ENCODE peak calls at places on chromosomes 11 and 22, in six cellular contexts. M is transverse colon, F is sigmoid colon, Z is astrocyte of the spinal cord, S is endodermal cell, R is A549. V is an unnamed sample.

GRCh38 chr11:78564037-78564888 is 10.4 kb downstream of the NARS2 start:
- DNase-seq in M (peak), F (no peak), Z (peak), S (peak), R (peak), V (peak)

GRCh38 chr22:40340044-40340443 is 6.3 kb upstream of the ADSL start:
- DNase-seq in M (peak), F (no peak), Z (no peak), S (no peak), R (no peak), V (no peak)

GRCh38 chr11:469684-470667 is 19.9 kb downstream of the PTDSS2 start:
- DNase-seq in M (peak), F (peak), Z (peak), S (no peak), R (peak), V (peak)

GRCh38 chr11:86374586-86374985 is at the start of gene CCDC81:
- DNase-seq in M (no peak), F (no peak), Z (peak), S (peak), R (no peak), V (no peak)

GRCh38 chr22:49942565-49943404 is 17.8 kb upstream of the PIM3 start:
- DNase-seq in M (no peak), F (no peak), Z (no peak), S (no peak), R (no peak), V (no peak)

GRCh38 chr11:61505640-61506155 is 2.9 kb upstream of the LRRC10B start:
- DNase-seq in M (no peak), F (no peak), Z (no peak), S (no peak), R (no peak), V (no peak)

GRCh38 chr11:118353084-118353710 is 6.2 kb upstream of the UBE4A start:
- DNase-seq in M (no peak), F (no peak), Z (peak), S (no peak), R (no peak), V (no peak)

GRCh38 chr11:57324154-57324885 is 432 bp downstream of the TNKS1BP1 start:
- DNase-seq in M (peak), F (peak), Z (peak), S (peak), R (peak), V (no peak)

GRCh38 chr11:78420255-78420764 is 2.7 kb upstream of the GAB2 start:
- DNase-seq in M (peak), F (peak), Z (peak), S (peak), R (peak), V (peak)

GRCh38 chr11:64650923-64651523 is 60.0 kb downstream of the SLC22A12 start:
- DNase-seq in M (no peak), F (no peak), Z (no peak), S (peak), R (peak), V (no peak)

GRCh38 chr11:33135216-33135615 is 26.1 kb downstream of the CSTF3 start:
- DNase-seq in M (no peak), F (no peak), Z (peak), S (no peak), R (no peak), V (peak)

GRCh38 chr11:82536706-82537105 is 197.0 kb downstream of the FAM181B start:
- DNase-seq in M (no peak), F (no peak), Z (no peak), S (no peak), R (no peak), V (no peak)

GRCh38 chr22:20429254-20430100 is 8.1 kb downstream of the SCARF2 start:
- DNase-seq in M (peak), F (peak), Z (no peak), S (peak), R (no peak), V (no peak)

GRCh38 chr22:42300286-42301071 is 30.0 kb upstream of the TCF20 start:
- DNase-seq in M (peak), F (no peak), Z (no peak), S (peak), R (no peak), V (no peak)

GRCh38 chr22:49587987-49588386 is 239.7 kb downstream of the BRD1 start:
- DNase-seq in M (peak), F (no peak), Z (no peak), S (no peak), R (no peak), V (no peak)

GRCh38 chr11:126194121-126194543 is 17.3 kb downstream of the RPUSD4 start:
- DNase-seq in M (peak), F (no peak), Z (peak), S (peak), R (peak), V (peak)

GRCh38 chr11:92123540-92123939 is 101.1 kb upstream of the FAT3 start:
- DNase-seq in M (no peak), F (no peak), Z (peak), S (no peak), R (no peak), V (peak)

GRCh38 chr11:65591939-65592814 is 3.4 kb downstream of the KCNK7 start:
- DNase-seq in M (peak), F (peak), Z (peak), S (peak), R (no peak), V (no peak)

GRCh38 chr11:64874308-64874707 is 4.1 kb downstream of the EHD1 start:
- DNase-seq in M (peak), F (no peak), Z (peak), S (no peak), R (no peak), V (no peak)

GRCh38 chr11:74551754-74552145 is 40.6 kb upstream of the POLD3 start:
- DNase-seq in M (no peak), F (no peak), Z (no peak), S (no peak), R (no peak), V (no peak)

GRCh38 chr11:64028398-64029115 is 7.2 kb upstream of the FLRT1 start:
- DNase-seq in M (no peak), F (no peak), Z (no peak), S (peak), R (no peak), V (no peak)

GRCh38 chr22:49785841-49786451 is 41.7 kb downstream of the BRD1 start:
- DNase-seq in M (no peak), F (no peak), Z (no peak), S (no peak), R (no peak), V (no peak)

GRCh38 chr22:37416806-37417205 is 10.5 kb downstream of the ELFN2 start:
- DNase-seq in M (no peak), F (no peak), Z (no peak), S (peak), R (no peak), V (no peak)

GRCh38 chr22:41123151-41123550 is 30.8 kb downstream of the EP300 start:
- DNase-seq in M (no peak), F (no peak), Z (no peak), S (no peak), R (no peak), V (no peak)

GRCh38 chr22:44170470-44170869 is 10.3 kb upstream of the PARVG start:
- DNase-seq in M (no peak), F (no peak), Z (no peak), S (no peak), R (no peak), V (no peak)

DNA sequence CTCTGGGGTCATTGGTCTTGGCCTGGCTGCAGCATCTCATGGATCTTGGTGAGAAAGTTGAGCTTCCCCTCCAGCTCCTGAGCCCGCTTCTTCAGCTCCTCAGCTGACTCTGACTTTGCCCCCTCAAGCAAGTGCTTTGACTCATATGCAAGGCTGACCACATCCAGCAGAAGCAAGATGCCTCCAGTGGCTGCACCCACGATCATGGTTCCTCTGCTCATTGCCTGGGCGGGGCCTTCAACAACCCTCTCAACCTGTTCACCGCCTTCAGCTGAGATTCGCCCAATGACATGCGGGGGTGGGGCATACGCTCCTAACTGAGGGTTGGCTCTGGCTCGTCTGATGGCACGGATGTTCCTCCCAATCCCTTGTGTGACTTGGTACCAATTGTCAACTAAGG is 11.9 kb downstream of the APOL2 start:
- DNase-seq in M (no peak), F (no peak), Z (no peak), S (no peak), R (no peak), V (no peak)
- TF ChIP-seq CTCF in M (no peak), F (no peak), Z (no peak), S (no peak), R (no peak), V (no peak)

GRCh38 chr22:48489551-48490512 is 1337.8 kb downstream of the BRD1 start:
- DNase-seq in M (no peak), F (peak), Z (peak), S (peak), R (peak), V (no peak)

GRCh38 chr22:48488149-48488551 is 1339.5 kb downstream of the BRD1 start:
- DNase-seq in M (no peak), F (no peak), Z (no peak), S (no peak), R (no peak), V (no peak)

GRCh38 chr22:48486163-48486957 is 1341.3 kb downstream of the BRD1 start:
- DNase-seq in M (no peak), F (no peak), Z (no peak), S (peak), R (no peak), V (no peak)

GRCh38 chr22:48490513-48491411 is 1336.9 kb downstream of the BRD1 start:
- DNase-seq in M (no peak), F (peak), Z (no peak), S (peak), R (peak), V (no peak)

DNA sequence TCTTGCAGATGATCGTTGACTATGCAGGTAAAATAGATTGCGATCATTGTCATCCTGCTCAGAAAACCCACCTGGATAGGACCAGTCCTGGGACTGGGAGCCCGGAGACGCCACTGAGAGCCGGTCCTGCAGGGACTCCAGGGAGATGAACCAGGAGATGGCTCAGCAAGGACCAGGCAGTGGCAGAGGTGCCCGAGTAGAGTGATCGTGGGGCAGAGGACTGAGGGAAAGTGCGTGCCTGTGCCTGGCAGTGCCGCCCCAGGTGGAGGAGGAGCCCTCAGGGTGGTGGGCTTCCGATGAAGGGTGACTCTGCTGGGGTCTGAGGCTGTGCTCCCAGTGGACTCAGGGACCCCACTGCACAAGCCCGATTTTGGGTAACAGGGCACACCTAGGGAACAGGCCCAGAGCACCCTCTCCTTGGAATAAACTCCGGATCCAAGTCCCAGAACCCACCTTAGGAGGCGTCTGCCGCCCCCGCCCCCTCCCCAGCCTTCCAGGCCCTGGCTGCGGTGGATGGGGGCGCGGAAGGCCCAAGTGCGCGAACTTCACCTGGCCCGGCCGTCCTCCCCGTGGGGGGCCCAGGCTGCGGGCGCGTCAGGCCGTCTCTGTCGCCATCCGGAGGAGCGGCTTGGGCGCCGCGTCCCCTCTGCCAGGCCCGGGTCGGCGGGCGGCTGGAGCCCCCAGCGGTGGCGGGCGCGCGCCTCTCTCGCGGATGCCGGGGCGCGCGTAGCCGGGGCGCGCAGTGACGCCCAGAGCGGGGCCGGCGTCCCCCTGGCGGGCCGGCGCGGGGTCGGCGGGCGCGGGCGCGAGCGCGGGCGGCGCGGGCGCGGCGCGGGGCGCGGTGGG is 1338.8 kb downstream of the BRD1 start:
- DNase-seq in M (no peak), F (peak), Z (no peak), S (peak), R (no peak), V (no peak)
- H3K4me3 ChIP-seq in M (no peak), F (no peak), Z (no peak), S (no peak), R (no peak), V (peak)

GRCh38 chr11:116533186-116533825 is 239.5 kb downstream of the BUD13 start:
- DNase-seq in M (no peak), F (peak), Z (no peak), S (peak), R (no peak), V (no peak)
- TF ChIP-seq CTCF in M (no peak), F (no peak), Z (no peak), S (peak), R (no peak), V (peak)

GRCh38 chr22:22576244-22576988 is 17.4 kb upstream of the PRAME start:
- DNase-seq in M (peak), F (no peak), Z (peak), S (peak), R (peak), V (peak)

GRCh38 chr22:22583030-22583429 is 24.0 kb upstream of the PRAME start:
- DNase-seq in M (no peak), F (no peak), Z (no peak), S (no peak), R (no peak), V (no peak)

GRCh38 chr22:22579869-22580604 is 21.0 kb upstream of the PRAME start:
- DNase-seq in M (no peak), F (no peak), Z (no peak), S (no peak), R (no peak), V (no peak)

GRCh38 chr22:22576989-22577427 is 17.9 kb upstream of the PRAME start:
- DNase-seq in M (no peak), F (no peak), Z (no peak), S (peak), R (no peak), V (no peak)

GRCh38 chr22:22578702-22579424 is 19.8 kb upstream of the PRAME start:
- DNase-seq in M (no peak), F (no peak), Z (peak), S (no peak), R (no peak), V (no peak)
- H3K4me3 ChIP-seq in M (no peak), F (no peak), Z (no peak), S (no peak), R (no peak), V (no peak)

GRCh38 chr11:120554771-120555432 is 43.4 kb downstream of the GRIK4 start:
- DNase-seq in M (no peak), F (no peak), Z (peak), S (peak), R (no peak), V (peak)
- TF ChIP-seq CTCF in M (no peak), F (no peak), Z (no peak), S (no peak), R (no peak), V (no peak)

GRCh38 chr22:18109410-18110193 is 1.0 kb upstream of the TUBA8 start:
- DNase-seq in M (no peak), F (no peak), Z (no peak), S (no peak), R (no peak), V (no peak)
- H3K4me3 ChIP-seq in M (no peak), F (peak), Z (no peak), S (no peak), R (no peak), V (no peak)

GRCh38 chr11:62543680-62544444 is 2.7 kb downstream of the AHNAK start:
- DNase-seq in M (no peak), F (peak), Z (no peak), S (peak), R (no peak), V (no peak)

GRCh38 chr11:62544521-62545436 is 1.8 kb downstream of the AHNAK start:
- DNase-seq in M (peak), F (peak), Z (no peak), S (peak), R (peak), V (no peak)

GRCh38 chr11:62540804-62541671 is 5.6 kb downstream of the AHNAK start:
- DNase-seq in M (peak), F (peak), Z (no peak), S (no peak), R (no peak), V (no peak)

GRCh38 chr11:62542111-62542745 is 4.4 kb downstream of the AHNAK start:
- DNase-seq in M (peak), F (no peak), Z (no peak), S (no peak), R (no peak), V (no peak)

GRCh38 chr11:62542750-62543567 is 3.6 kb downstream of the AHNAK start:
- DNase-seq in M (peak), F (peak), Z (peak), S (peak), R (peak), V (no peak)
- TF ChIP-seq CTCF in M (peak), F (peak), Z (peak), S (peak), R (peak), V (peak)

DNA sequence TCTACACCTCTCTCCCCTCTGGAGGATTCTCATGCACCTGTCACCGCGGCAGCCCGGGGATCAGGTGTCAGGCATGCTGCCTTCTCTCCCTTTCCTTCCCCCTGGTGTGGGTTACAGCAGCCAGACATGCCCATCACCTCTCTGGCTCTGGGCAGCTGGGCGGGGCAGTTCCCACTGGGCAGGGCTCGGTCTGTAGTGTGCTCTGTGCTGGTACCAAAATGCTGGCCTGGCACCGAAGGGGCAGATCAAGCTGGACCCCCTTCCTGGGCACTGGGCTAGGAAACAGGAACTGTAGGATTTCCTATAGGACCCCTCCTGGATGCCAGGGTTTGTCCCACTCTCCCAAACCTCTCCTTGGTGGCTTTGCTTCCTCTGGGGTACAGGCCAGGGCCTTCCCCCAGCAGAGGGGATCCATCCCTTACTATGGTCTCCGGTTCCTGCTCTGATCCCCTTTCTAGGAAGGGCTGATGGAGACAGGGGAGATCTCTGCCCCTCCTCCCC is 821 bp downstream of the GAL3ST1 start:
- DNase-seq in M (peak), F (no peak), Z (no peak), S (peak), R (no peak), V (no peak)
- H3K4me3 ChIP-seq in M (peak), F (no peak), Z (no peak), S (peak), R (peak), V (no peak)

V was measured in astrocyte of the cerebellum.